ENCODE peak calls at places on chromosome 5, in ten cellular contexts. O is CD8-positive, alpha-beta T cell; W is Caki2; X is amniotic stem cell; A is NCI-H1105 treated with DMSO at 0.1 percent for 48 hours; D is astrocyte of the hippocampus; K is uterus; M is effector CD4-positive, alpha-beta T cell; R is amygdala; G is activated T-cell treated with anti-CD3 and anti-CD28 coated beads for 24 hours. P is an unnamed sample.

GRCh38 chr5:159851053-159851452 is 65.2 kb upstream of the ADRA1B start:
- DNase-seq in O (no peak), W (no peak), X (no peak), A (no peak), D (no peak), K (no peak), M (no peak), R (no peak), G (no peak), P (no peak)

GRCh38 chr5:148342371-148343048 is 7.2 kb downstream of the SPINK9 start:
- DNase-seq in O (no peak), W (no peak), X (no peak), A (no peak), D (no peak), K (no peak), M (no peak), R (no peak), G (no peak), P (no peak)

GRCh38 chr5:172939045-172939444 is 20.2 kb upstream of the RPL26L1 start:
- DNase-seq in O (no peak), W (no peak), X (no peak), A (no peak), D (no peak), K (no peak), M (no peak), R (no peak), G (no peak), P (peak; percentile 39)

GRCh38 chr5:123365163-123365562 is 58.0 kb downstream of the CEP120 start:
- DNase-seq in O (no peak), W (no peak), X (no peak), A (no peak), D (peak; percentile 11), K (no peak), M (no peak), R (no peak), G (no peak), P (peak; percentile 25)

GRCh38 chr5:125263346-125263745 is 516.9 kb upstream of the ZNF608 start:
- DNase-seq in O (no peak), W (no peak), X (no peak), A (no peak), D (no peak), K (no peak), M (no peak), R (no peak), G (no peak), P (peak; percentile 42)

GRCh38 chr5:150434502-150434901 is 15.0 kb downstream of the RPS14 start:
- DNase-seq in O (no peak), W (no peak), X (peak; percentile 53), A (no peak), D (peak; percentile 86), K (no peak), M (no peak), R (no peak), G (no peak), P (peak; percentile 73)

GRCh38 chr5:14174235-14174636 is 31.1 kb downstream of the TRIO start:
- DNase-seq in O (no peak), W (no peak), X (no peak), A (no peak), D (no peak), K (no peak), M (no peak), R (no peak), G (no peak), P (no peak)

GRCh38 chr5:172699999-172700685 is 59.1 kb downstream of the NEURL1B start:
- DNase-seq in O (no peak), W (no peak), X (no peak), A (no peak), D (no peak), K (no peak), M (no peak), R (no peak), G (no peak), P (no peak)

GRCh38 chr5:61123145-61123544 is 39.1 kb downstream of the SMIM15 start:
- DNase-seq in O (no peak), W (no peak), X (no peak), A (no peak), D (no peak), K (no peak), M (no peak), R (no peak), G (no peak), P (no peak)

GRCh38 chr5:122150128-122150685 is 20.9 kb downstream of the ZNF474 start:
- DNase-seq in O (no peak), W (no peak), X (no peak), A (no peak), D (peak; percentile 49), K (no peak), M (no peak), R (no peak), G (no peak), P (no peak)

GRCh38 chr5:96823060-96823459 is 15.3 kb upstream of the ERAP1 start:
- DNase-seq in O (no peak), W (no peak), X (no peak), A (no peak), D (no peak), K (no peak), M (no peak), R (no peak), G (no peak), P (no peak)

GRCh38 chr5:151085517-151086031 is 4.7 kb upstream of the TNIP1 start:
- DNase-seq in O (no peak), W (peak; percentile 85), X (no peak), A (no peak), D (peak; percentile 23), K (peak; percentile 71), M (peak; percentile 44), R (no peak), G (no peak), P (peak; percentile 85)

GRCh38 chr5:158621381-158621780 is 478.3 kb downstream of the EBF1 start:
- DNase-seq in O (no peak), W (no peak), X (no peak), A (no peak), D (no peak), K (no peak), M (no peak), R (no peak), G (no peak), P (no peak)

GRCh38 chr5:59543826-59544442 is 349.6 kb downstream of the PDE4D start:
- DNase-seq in O (no peak), W (peak; percentile 93), X (no peak), A (no peak), D (no peak), K (no peak), M (no peak), R (no peak), G (no peak), P (peak; percentile 20)

GRCh38 chr5:155886311-155887031 is 440.5 kb upstream of the SGCD start:
- DNase-seq in O (no peak), W (no peak), X (no peak), A (no peak), D (no peak), K (no peak), M (no peak), R (no peak), G (no peak), P (no peak)

GRCh38 chr5:154712518-154713437 is 42.4 kb upstream of the LARP1 start:
- DNase-seq in O (no peak), W (no peak), X (no peak), A (peak; percentile 13), D (no peak), K (no peak), M (no peak), R (no peak), G (no peak), P (no peak)

GRCh38 chr5:71533614-71534013 is 53.5 kb upstream of the MCCC2 start:
- DNase-seq in O (no peak), W (peak; percentile 34), X (no peak), A (no peak), D (peak; percentile 48), K (no peak), M (no peak), R (no peak), G (no peak), P (peak; percentile 56)

P was measured in fibroblast of pulmonary artery.